ENCODE peak calls at places on chromosomes 7 and 10, in four cellular contexts. One of them, this sample, is unnamed.

GRCh38 chr10:69406302-69406811 is 10.4 kb downstream of the TACR2 start:
- DNase-seq in fibroblast of gingiva: peak; percentile 23
- DNase-seq in HEK293T: no peak
- DNase-seq in GM23248: no peak
- DNase-seq in this sample: no peak

GRCh38 chr7:972670-973309 is 2.6 kb downstream of the COX19 start:
- DNase-seq in fibroblast of gingiva: no peak
- DNase-seq in HEK293T: no peak
- DNase-seq in GM23248: no peak
- DNase-seq in this sample: no peak

GRCh38 chr7:108452707-108453106 is 3.5 kb downstream of the NRCAM start:
- DNase-seq in fibroblast of gingiva: peak; percentile 20
- DNase-seq in HEK293T: peak; percentile 26
- DNase-seq in GM23248: peak; percentile 58
- DNase-seq in this sample: peak; percentile 38

GRCh38 chr10:122738031-122738430 is 38.4 kb upstream of the C10orf120 start:
- DNase-seq in fibroblast of gingiva: no peak
- DNase-seq in HEK293T: no peak
- DNase-seq in GM23248: no peak
- DNase-seq in this sample: no peak

GRCh38 chr10:127433951-127434350 is 115.2 kb upstream of the NPS start:
- DNase-seq in fibroblast of gingiva: no peak
- DNase-seq in HEK293T: no peak
- DNase-seq in GM23248: no peak
- DNase-seq in this sample: peak; percentile 61

GRCh38 chr10:23370106-23370505 is 25.5 kb upstream of the C10orf67 start:
- DNase-seq in fibroblast of gingiva: no peak
- DNase-seq in HEK293T: no peak
- DNase-seq in GM23248: peak; percentile 28
- DNase-seq in this sample: peak; percentile 67

GRCh38 chr7:80934286-80934685 is 15.4 kb upstream of the SEMA3C start:
- DNase-seq in fibroblast of gingiva: peak; percentile 10
- DNase-seq in HEK293T: no peak
- DNase-seq in GM23248: peak; percentile 60
- DNase-seq in this sample: peak; percentile 23

GRCh38 chr10:73983096-73984047 is 14.5 kb upstream of the VCL start:
- DNase-seq in fibroblast of gingiva: no peak
- DNase-seq in HEK293T: no peak
- DNase-seq in GM23248: no peak
- DNase-seq in this sample: no peak

GRCh38 chr7:142567676-142568075 is 181.6 kb upstream of the PRSS1 start:
- DNase-seq in fibroblast of gingiva: no peak
- DNase-seq in HEK293T: no peak
- DNase-seq in GM23248: no peak
- DNase-seq in this sample: no peak

GRCh38 chr10:75611972-75612331 is 180.5 kb downstream of the LRMDA start:
- DNase-seq in fibroblast of gingiva: no peak
- DNase-seq in HEK293T: no peak
- DNase-seq in GM23248: no peak
- DNase-seq in this sample: no peak

GRCh38 chr10:34813626-34814227 is 1.4 kb downstream of the PARD3 start:
- DNase-seq in fibroblast of gingiva: peak; percentile 17
- DNase-seq in HEK293T: peak; percentile 24
- DNase-seq in GM23248: peak; percentile 74
- DNase-seq in this sample: peak; percentile 69

GRCh38 chr10:122140941-122141623 is 130.0 kb upstream of the BTBD16 start:
- DNase-seq in fibroblast of gingiva: peak; percentile 87
- DNase-seq in HEK293T: no peak
- DNase-seq in GM23248: peak; percentile 97
- DNase-seq in this sample: peak; percentile 96

GRCh38 chr7:34087892-34088891 is 182.9 kb downstream of the BMPER start:
- DNase-seq in fibroblast of gingiva: peak; percentile 32
- DNase-seq in HEK293T: peak; percentile 66
- DNase-seq in GM23248: peak; percentile 61
- DNase-seq in this sample: peak; percentile 66

GRCh38 chr10:100710151-100710871 is 35.1 kb upstream of the PAX2 start:
- DNase-seq in fibroblast of gingiva: no peak
- DNase-seq in HEK293T: peak; percentile 80
- DNase-seq in GM23248: peak; percentile 26
- DNase-seq in this sample: peak; percentile 25

GRCh38 chr7:101936223-101936611 is 118.8 kb downstream of the CUX1 start:
- DNase-seq in fibroblast of gingiva: no peak
- DNase-seq in HEK293T: no peak
- DNase-seq in GM23248: no peak
- DNase-seq in this sample: no peak

GRCh38 chr7:70356324-70356797 is 758.1 kb downstream of the AUTS2 start:
- DNase-seq in fibroblast of gingiva: no peak
- DNase-seq in HEK293T: no peak
- DNase-seq in GM23248: no peak
- DNase-seq in this sample: no peak

GRCh38 chr10:99784025-99784730 is 1.7 kb downstream of the ABCC2 start:
- DNase-seq in fibroblast of gingiva: peak; percentile 90
- DNase-seq in HEK293T: no peak
- DNase-seq in GM23248: peak; percentile 91
- DNase-seq in this sample: peak; percentile 93

GRCh38 chr7:151448261-151449252 is 8.6 kb upstream of the CRYGN start:
- DNase-seq in fibroblast of gingiva: peak; percentile 49
- DNase-seq in HEK293T: peak; percentile 76
- DNase-seq in GM23248: peak; percentile 86
- DNase-seq in this sample: peak; percentile 65

GRCh38 chr10:57017356-57018037 is 656.4 kb upstream of the ZWINT start:
- DNase-seq in fibroblast of gingiva: no peak
- DNase-seq in HEK293T: no peak
- DNase-seq in GM23248: no peak
- DNase-seq in this sample: no peak

GRCh38 chr7:140475747-140476333 is 3.5 kb downstream of the MKRN1 start:
- DNase-seq in fibroblast of gingiva: peak; percentile 3
- DNase-seq in HEK293T: peak; percentile 67
- DNase-seq in GM23248: peak; percentile 66
- DNase-seq in this sample: peak; percentile 53

GRCh38 chr10:69572159-69573055 is 815 bp downstream of the NEUROG3 start:
- DNase-seq in fibroblast of gingiva: no peak
- DNase-seq in HEK293T: no peak
- DNase-seq in GM23248: peak; percentile 22
- DNase-seq in this sample: no peak

GRCh38 chr7:157688439-157689268 is 351.9 kb downstream of the DNAJB6 start:
- DNase-seq in fibroblast of gingiva: no peak
- DNase-seq in HEK293T: no peak
- DNase-seq in GM23248: no peak
- DNase-seq in this sample: no peak

GRCh38 chr7:46034056-46034768 is 113.1 kb upstream of the IGFBP3 start:
- DNase-seq in fibroblast of gingiva: peak; percentile 59
- DNase-seq in HEK293T: no peak
- DNase-seq in GM23248: peak; percentile 96
- DNase-seq in this sample: peak; percentile 95

GRCh38 chr7:78769551-78770101 is 683.8 kb downstream of the MAGI2 start:
- DNase-seq in fibroblast of gingiva: peak; percentile 2
- DNase-seq in HEK293T: no peak
- DNase-seq in GM23248: peak; percentile 56
- DNase-seq in this sample: peak; percentile 26

GRCh38 chr10:516766-517165 is 172.7 kb downstream of the DIP2C start:
- DNase-seq in fibroblast of gingiva: no peak
- DNase-seq in HEK293T: no peak
- DNase-seq in GM23248: peak; percentile 14
- DNase-seq in this sample: no peak

GRCh38 chr10:29962451-29962850 is 96.9 kb downstream of the JCAD start:
- DNase-seq in fibroblast of gingiva: no peak
- DNase-seq in HEK293T: no peak
- DNase-seq in GM23248: no peak
- DNase-seq in this sample: no peak

This sample was measured in EH.